ENCODE peak calls at places on chromosome 12, in seven cellular contexts. H, L, S, U, P, E and A are unnamed samples.

GRCh38 chr12:24788886-24789285 is 160.0 kb downstream of the BCAT1 start:
- DNase-seq in H (no peak), L (no peak), S (no peak), U (no peak), P (no peak), E (no peak), A (no peak)

GRCh38 chr12:22860926-22861325 is 236.0 kb downstream of the ETNK1 start:
- DNase-seq in H (no peak), L (no peak), S (no peak), U (no peak), P (no peak), E (no peak), A (no peak)

GRCh38 chr12:11836964-11837286 is 187.5 kb downstream of the ETV6 start:
- DNase-seq in H (no peak), L (no peak), S (no peak), U (no peak), P (no peak), E (no peak), A (no peak)

GRCh38 chr12:125091401-125091800 is 26.2 kb downstream of the AACS start:
- DNase-seq in H (no peak), L (no peak), S (no peak), U (no peak), P (no peak), E (no peak), A (no peak)

GRCh38 chr12:124683330-124683662 is 115.9 kb upstream of the NCOR2 start:
- DNase-seq in H (no peak), L (no peak), S (no peak), U (no peak), P (no peak), E (no peak), A (no peak)

GRCh38 chr12:113292091-113292490 is 42.8 kb downstream of the SLC8B1 start:
- DNase-seq in H (no peak), L (no peak), S (no peak), U (no peak), P (no peak), E (no peak), A (no peak)

GRCh38 chr12:96327889-96328288 is 72.3 kb downstream of the CDK17 start:
- DNase-seq in H (no peak), L (no peak), S (no peak), U (no peak), P (no peak), E (no peak), A (no peak)

GRCh38 chr12:30796508-30796780 is 41.7 kb upstream of the CAPRIN2 start:
- DNase-seq in H (peak), L (no peak), S (no peak), U (peak), P (no peak), E (peak), A (peak)

GRCh38 chr12:104747956-104748355 is 210.1 kb downstream of the SLC41A2 start:
- DNase-seq in H (no peak), L (no peak), S (peak), U (no peak), P (peak), E (no peak), A (no peak)

GRCh38 chr12:77609016-77609415 is 221.7 kb upstream of the NAV3 start:
- DNase-seq in H (no peak), L (no peak), S (no peak), U (no peak), P (no peak), E (no peak), A (no peak)

GRCh38 chr12:99985129-99985570 is 414 bp upstream of the ANKS1B start:
- DNase-seq in H (no peak), L (no peak), S (no peak), U (peak), P (no peak), E (no peak), A (no peak)

GRCh38 chr12:45745861-45746277 is 16.4 kb downstream of the ARID2 start:
- DNase-seq in H (no peak), L (no peak), S (no peak), U (no peak), P (no peak), E (peak), A (peak)